ENCODE peak calls at places on chromosomes 2 and 18, in six cellular contexts. I, H, P, M, T and D are unnamed samples.

GRCh38 chr18:58668897-58669296 is 2.4 kb upstream of the MALT1 start:
- DNase-seq in I (peak; percentile 79), H (no peak), P (no peak), M (no peak), T (no peak), D (no peak)

GRCh38 chr2:204024906-204025475 is 88.4 kb downstream of the ICOS start:
- DNase-seq in I (no peak), H (no peak), P (no peak), M (no peak), T (no peak), D (no peak)

GRCh38 chr2:1685078-1685956 is 59.0 kb downstream of the PXDN start:
- DNase-seq in I (no peak), H (no peak), P (no peak), M (no peak), T (no peak), D (no peak)

GRCh38 chr2:218024871-218025270 is 22.1 kb upstream of the TNS1 start:
- DNase-seq in I (no peak), H (no peak), P (no peak), M (peak; percentile 31), T (no peak), D (no peak)

GRCh38 chr2:200034816-200035215 is 79.4 kb downstream of the MAIP1 start:
- DNase-seq in I (no peak), H (no peak), P (no peak), M (no peak), T (no peak), D (no peak)

GRCh38 chr2:96867756-96868554 is 1.9 kb downstream of the SEMA4C start:
- DNase-seq in I (no peak), H (no peak), P (no peak), M (no peak), T (no peak), D (no peak)

GRCh38 chr18:49273201-49273880 is 187.1 kb downstream of the DYM start:
- DNase-seq in I (no peak), H (no peak), P (no peak), M (no peak), T (no peak), D (no peak)

GRCh38 chr18:34886162-34886561 is 155.1 kb upstream of the MAPRE2 start:
- DNase-seq in I (no peak), H (no peak), P (no peak), M (no peak), T (no peak), D (no peak)

GRCh38 chr2:65265090-65266045 is 37.7 kb downstream of the ACTR2 start:
- DNase-seq in I (peak; percentile 84), H (peak; percentile 28), P (peak; percentile 20), M (no peak), T (no peak), D (no peak)

GRCh38 chr2:228798931-228799588 is 472.0 kb downstream of the PID1 start:
- DNase-seq in I (no peak), H (no peak), P (no peak), M (no peak), T (no peak), D (no peak)

GRCh38 chr2:26640331-26640745 is 828 bp downstream of the CIB4 start:
- DNase-seq in I (peak; percentile 18), H (peak; percentile 20), P (no peak), M (no peak), T (no peak), D (no peak)

GRCh38 chr2:176097820-176098365 is 1.7 kb upstream of the HOXD12 start:
- DNase-seq in I (no peak), H (no peak), P (no peak), M (no peak), T (no peak), D (no peak)

GRCh38 chr2:232876071-232876977 is 6.3 kb downstream of the SNORC start:
- DNase-seq in I (no peak), H (no peak), P (no peak), M (peak; percentile 72), T (peak; percentile 52), D (peak; percentile 67)

GRCh38 chr18:2538844-2539243 is 32.5 kb downstream of the METTL4 start:
- DNase-seq in I (no peak), H (no peak), P (no peak), M (no peak), T (no peak), D (no peak)

GRCh38 chr2:237171396-237171795 is 85.7 kb downstream of the COPS8 start:
- DNase-seq in I (no peak), H (no peak), P (no peak), M (no peak), T (no peak), D (no peak)

GRCh38 chr2:233422649-233423435 is 68.5 kb downstream of the DGKD start:
- DNase-seq in I (no peak), H (no peak), P (no peak), M (no peak), T (no peak), D (no peak)

GRCh38 chr2:233213975-233214374 is 37.5 kb upstream of the ATG16L1 start:
- DNase-seq in I (no peak), H (no peak), P (no peak), M (no peak), T (no peak), D (no peak)

GRCh38 chr2:24824966-24825882 is 32.0 kb downstream of the CENPO start:
- DNase-seq in I (no peak), H (peak; percentile 62), P (no peak), M (peak; percentile 57), T (peak; percentile 44), D (peak; percentile 30)

GRCh38 chr2:26900831-26901321 is 52.9 kb downstream of the DPYSL5 start:
- DNase-seq in I (no peak), H (no peak), P (no peak), M (no peak), T (no peak), D (no peak)

GRCh38 chr18:58051765-58052460 is 7.9 kb downstream of the NEDD4L start:
- DNase-seq in I (no peak), H (no peak), P (no peak), M (no peak), T (no peak), D (no peak)

GRCh38 chr18:40851014-40851429 is 1104.0 kb upstream of the PIK3C3 start:
- DNase-seq in I (no peak), H (no peak), P (no peak), M (no peak), T (no peak), D (no peak)

GRCh38 chr2:122706757-122707223 is 951.3 kb downstream of the TSN start:
- DNase-seq in I (no peak), H (no peak), P (no peak), M (no peak), T (no peak), D (no peak)

GRCh38 chr18:45662468-45662867 is 47.2 kb downstream of the SLC14A2 start:
- DNase-seq in I (no peak), H (no peak), P (no peak), M (no peak), T (no peak), D (no peak)

GRCh38 chr2:241559489-241560180 is 1.1 kb downstream of the BOK start:
- DNase-seq in I (peak; percentile 61), H (no peak), P (no peak), M (peak; percentile 75), T (peak; percentile 42), D (no peak)

GRCh38 chr2:152874955-152875354 is 156.5 kb downstream of the ARL6IP6 start:
- DNase-seq in I (no peak), H (no peak), P (no peak), M (no peak), T (no peak), D (no peak)

GRCh38 chr2:101770672-101771071 is 73.2 kb downstream of the MAP4K4 start:
- DNase-seq in I (peak; percentile 82), H (peak; percentile 26), P (peak; percentile 30), M (no peak), T (no peak), D (no peak)

GRCh38 chr2:168536925-168537466 is 80.9 kb downstream of the CERS6 start:
- DNase-seq in I (no peak), H (no peak), P (no peak), M (no peak), T (no peak), D (no peak)

GRCh38 chr2:148903294-148903693 is 28.3 kb downstream of the KIF5C start:
- DNase-seq in I (no peak), H (no peak), P (no peak), M (no peak), T (no peak), D (no peak)

GRCh38 chr2:148901142-148901541 is 26.1 kb downstream of the KIF5C start:
- DNase-seq in I (no peak), H (no peak), P (no peak), M (no peak), T (no peak), D (no peak)

GRCh38 chr2:148907085-148907785 is 32.2 kb downstream of the KIF5C start:
- DNase-seq in I (no peak), H (peak; percentile 54), P (no peak), M (no peak), T (no peak), D (no peak)

GRCh38 chr2:148906136-148906535 is 31.1 kb downstream of the KIF5C start:
- DNase-seq in I (no peak), H (no peak), P (no peak), M (no peak), T (no peak), D (no peak)

DNA sequence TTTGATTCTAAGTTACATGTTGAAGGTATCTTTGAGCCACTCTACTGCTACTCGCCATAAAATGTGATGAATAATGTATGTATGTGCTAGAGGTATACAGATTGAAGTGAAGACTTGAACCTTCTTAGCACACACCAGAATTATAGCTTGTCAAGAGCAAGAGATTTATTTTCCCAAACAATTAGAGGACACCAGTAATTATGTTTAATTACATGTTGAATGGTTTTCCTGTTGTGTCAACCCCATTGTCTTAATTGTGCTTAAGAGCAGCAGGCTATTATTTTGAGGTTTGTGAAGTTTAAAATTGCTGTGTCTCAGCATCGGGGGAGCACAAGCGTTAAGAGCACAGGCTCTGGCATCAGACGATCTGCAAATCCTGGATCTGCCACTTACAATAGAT is 28.9 kb downstream of the KIF5C start:
- DNase-seq in I (no peak), H (no peak), P (no peak), M (no peak), T (no peak), D (no peak)
- TF ChIP-seq POLR2AphosphoS5 in I (no peak), H (no peak), P (no peak), M (no peak), T (no peak), D (no peak)

GRCh38 chr2:136932700-136933099 is 167.4 kb downstream of the THSD7B start:
- DNase-seq in I (peak; percentile 30), H (no peak), P (no peak), M (peak; percentile 50), T (no peak), D (no peak)

GRCh38 chr2:136929531-136929930 is 164.2 kb downstream of the THSD7B start:
- DNase-seq in I (no peak), H (no peak), P (no peak), M (no peak), T (no peak), D (no peak)

GRCh38 chr2:136935119-136935518 is 169.8 kb downstream of the THSD7B start:
- DNase-seq in I (no peak), H (no peak), P (no peak), M (no peak), T (no peak), D (no peak)
- TF ChIP-seq POLR2A in I (no peak), H (no peak), P (no peak), M (no peak), T (no peak), D (no peak)

GRCh38 chr2:69154031-69154430 is 141.1 kb downstream of the ANTXR1 start:
- DNase-seq in I (no peak), H (no peak), P (no peak), M (no peak), T (no peak), D (no peak)
- TF ChIP-seq TAF1 in I (no peak), H (no peak), P (no peak), M (no peak), T (no peak), D (no peak)

GRCh38 chr2:15938803-15939555 is 1.4 kb upstream of the MYCN start:
- DNase-seq in I (no peak), H (no peak), P (no peak), M (peak; percentile 61), T (no peak), D (no peak)
- TF ChIP-seq POLR2AphosphoS5 in I (no peak), H (no peak), P (no peak), M (no peak), T (no peak), D (no peak)